ENCODE peak calls at places on chromosomes 13 and 19, in six cellular contexts. A, X, U, V, R and Z are unnamed samples.

GRCh38 chr13:43698743-43699142 is 88.0 kb downstream of the ENOX1 start:
- DNase-seq in A (no peak), X (no peak), U (no peak), V (peak), R (no peak), Z (peak)

GRCh38 chr13:112200200-112200599 is 133.3 kb downstream of the SOX1 start:
- DNase-seq in A (no peak), X (no peak), U (no peak), V (no peak), R (no peak), Z (no peak)

GRCh38 chr19:2607712-2608601 is 94.5 kb downstream of the GNG7 start:
- DNase-seq in A (no peak), X (no peak), U (no peak), V (no peak), R (no peak), Z (no peak)

GRCh38 chr19:6017576-6017975 is 39.6 kb upstream of the RANBP3 start:
- DNase-seq in A (no peak), X (no peak), U (no peak), V (no peak), R (no peak), Z (no peak)

GRCh38 chr13:76845865-76846264 is 40.3 kb downstream of the KCTD12 start:
- DNase-seq in A (no peak), X (no peak), U (no peak), V (no peak), R (no peak), Z (no peak)

GRCh38 chr13:26344980-26345379 is 91.1 kb downstream of the CDK8 start:
- DNase-seq in A (no peak), X (no peak), U (no peak), V (peak), R (no peak), Z (no peak)

GRCh38 chr19:23071087-23071511 is 45.7 kb upstream of the ZNF730 start:
- DNase-seq in A (no peak), X (peak), U (peak), V (peak), R (no peak), Z (no peak)

GRCh38 chr13:66162470-66162869 is 1067.7 kb downstream of the PCDH9 start:
- DNase-seq in A (no peak), X (peak), U (no peak), V (no peak), R (no peak), Z (no peak)

GRCh38 chr13:50928088-50928487 is 18.5 kb downstream of the RNASEH2B start:
- DNase-seq in A (no peak), X (peak), U (no peak), V (no peak), R (no peak), Z (peak)

GRCh38 chr19:4555657-4556561 is 3.6 kb downstream of the SEMA6B start:
- DNase-seq in A (no peak), X (peak), U (peak), V (no peak), R (no peak), Z (no peak)

GRCh38 chr13:94494021-94494420 is 14.5 kb upstream of the DCT start:
- DNase-seq in A (no peak), X (no peak), U (no peak), V (no peak), R (no peak), Z (no peak)

GRCh38 chr19:29789007-29789406 is 22.8 kb upstream of the CCNE1 start:
- DNase-seq in A (no peak), X (peak), U (no peak), V (no peak), R (no peak), Z (peak)

GRCh38 chr13:96020155-96020575 is 33.0 kb downstream of the UGGT2 start:
- DNase-seq in A (peak), X (peak), U (peak), V (peak), R (no peak), Z (peak)

GRCh38 chr19:3638208-3639193 is 11.9 kb upstream of the CACTIN start:
- DNase-seq in A (no peak), X (no peak), U (no peak), V (no peak), R (no peak), Z (no peak)

GRCh38 chr13:45718063-45718462 is 15.9 kb downstream of the CBY2 start:
- DNase-seq in A (no peak), X (peak), U (peak), V (peak), R (no peak), Z (no peak)

DNA sequence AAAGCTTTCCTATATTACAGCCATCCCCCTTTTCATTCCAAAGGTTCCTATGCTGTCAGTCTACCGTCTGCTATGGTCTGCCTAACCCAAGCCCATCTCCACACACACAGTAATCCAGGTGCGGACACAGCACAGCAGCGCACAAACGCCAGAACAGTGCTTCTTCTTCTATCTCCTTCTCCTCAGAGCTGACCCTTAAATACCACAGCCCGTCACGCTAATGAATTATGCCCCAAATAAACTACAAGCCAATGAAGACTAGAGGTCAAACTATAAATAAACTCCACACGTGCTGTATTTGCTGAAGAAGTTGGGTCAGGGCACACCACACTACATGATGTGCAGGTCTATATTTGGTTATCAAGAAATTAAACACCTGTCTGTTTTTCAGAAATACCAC is 71.8 kb downstream of the TBC1D4 start:
- DNase-seq in A (no peak), X (no peak), U (no peak), V (no peak), R (no peak), Z (no peak)
- H2AFZ ChIP-seq in A (no peak), X (no peak), U (no peak), V (no peak), R (no peak), Z (no peak)

GRCh38 chr19:49851456-49852259 is 699 bp downstream of the PTOV1 start:
- DNase-seq in A (no peak), X (peak), U (peak), V (no peak), R (no peak), Z (no peak)

GRCh38 chr19:49849433-49850220 is 1.3 kb upstream of the PTOV1 start:
- DNase-seq in A (no peak), X (no peak), U (no peak), V (no peak), R (no peak), Z (no peak)

GRCh38 chr19:49850221-49850486 is 805 bp upstream of the PTOV1 start:
- DNase-seq in A (no peak), X (no peak), U (no peak), V (no peak), R (no peak), Z (no peak)

GRCh38 chr19:49848938-49849337 is 2.0 kb upstream of the PTOV1 start:
- DNase-seq in A (no peak), X (no peak), U (no peak), V (no peak), R (no peak), Z (no peak)

DNA sequence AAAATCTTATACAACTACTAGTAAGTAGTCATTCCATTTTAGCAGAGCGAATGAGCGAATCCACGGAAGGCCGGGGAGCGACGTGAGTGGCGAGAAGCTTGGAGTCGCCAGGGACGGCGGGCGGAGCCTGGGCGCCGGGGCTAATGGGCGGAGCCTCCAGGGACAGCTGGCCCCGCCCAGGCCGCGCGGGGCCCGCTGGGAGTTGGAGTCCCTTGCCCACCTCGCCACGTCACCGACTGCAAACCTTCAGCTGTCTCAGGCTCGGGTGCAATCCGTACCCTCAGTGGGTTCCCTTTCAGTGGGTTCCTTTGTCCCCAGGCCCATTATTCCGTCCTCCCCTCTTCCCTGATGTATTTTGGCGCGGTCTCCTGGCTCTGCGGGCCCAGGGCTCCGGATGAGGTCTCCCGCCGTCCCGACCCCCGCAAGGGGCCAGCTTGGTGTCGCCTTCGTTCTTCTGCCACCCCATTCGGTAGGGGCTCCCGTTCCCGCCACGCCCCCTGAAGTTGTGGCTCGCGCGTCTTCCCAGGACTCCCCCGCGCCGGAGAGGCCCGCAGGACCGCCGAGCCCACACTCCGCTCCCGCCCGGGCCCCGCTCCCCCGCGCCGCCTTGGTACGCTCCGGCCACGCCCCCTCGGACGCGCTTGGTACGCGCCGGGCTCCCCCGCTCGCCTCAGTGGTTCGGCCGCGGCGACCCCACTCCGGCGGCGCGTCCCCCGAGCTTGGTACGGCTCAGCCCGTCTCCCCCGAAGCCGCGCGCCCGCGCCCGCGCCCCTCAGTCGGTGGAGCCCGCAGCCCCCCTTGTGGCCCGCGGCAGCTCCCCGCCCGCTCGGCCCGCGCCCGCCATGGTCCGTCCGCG is at the start of gene PTOV1:
- DNase-seq in A (peak), X (peak), U (peak), V (peak), R (peak), Z (peak)
- H2BK5ac ChIP-seq in A (peak), X (peak), U (no peak), V (peak), R (peak), Z (peak)

GRCh38 chr19:14758816-14759215 is 19.5 kb downstream of the ADGRE2 start:
- DNase-seq in A (no peak), X (peak), U (peak), V (no peak), R (peak), Z (no peak)
- H2AFZ ChIP-seq in A (no peak), X (no peak), U (no peak), V (no peak), R (no peak), Z (no peak)

GRCh38 chr13:69591437-69591836 is 516.2 kb upstream of the ATXN8OS start:
- DNase-seq in A (no peak), X (no peak), U (no peak), V (no peak), R (no peak), Z (no peak)

GRCh38 chr13:69585656-69586055 is 522.0 kb upstream of the ATXN8OS start:
- DNase-seq in A (no peak), X (peak), U (no peak), V (no peak), R (no peak), Z (peak)

GRCh38 chr13:69595181-69595580 is 512.4 kb upstream of the ATXN8OS start:
- DNase-seq in A (no peak), X (no peak), U (no peak), V (no peak), R (no peak), Z (no peak)

GRCh38 chr13:69589531-69589930 is 518.1 kb upstream of the ATXN8OS start:
- DNase-seq in A (no peak), X (no peak), U (no peak), V (no peak), R (no peak), Z (no peak)
- H2BK5ac ChIP-seq in A (no peak), X (no peak), U (no peak), V (no peak), R (no peak), Z (no peak)

GRCh38 chr19:50649433-50650391 is at the start of gene C19orf81:
- DNase-seq in A (peak), X (no peak), U (peak), V (peak), R (no peak), Z (no peak)
- H2AFZ ChIP-seq in A (peak), X (no peak), U (peak), V (no peak), R (peak), Z (no peak)